ENCODE peak calls at places on chromosomes 6 and 20, in seven cellular contexts. O, C, B, N, L, F and M are unnamed samples.

GRCh38 chr6:6397842-6398241 is 77.4 kb upstream of the F13A1 start:
- DNase-seq in O (no peak), C (no peak), B (no peak), N (no peak), L (no peak), F (no peak), M (no peak)

GRCh38 chr6:41426438-41426851 is 91.0 kb downstream of the NCR2 start:
- DNase-seq in O (no peak), C (no peak), B (no peak), N (no peak), L (peak; percentile 15), F (peak; percentile 51), M (no peak)

GRCh38 chr20:34475979-34476736 is 40.1 kb upstream of the DYNLRB1 start:
- DNase-seq in O (no peak), C (no peak), B (peak; percentile 50), N (peak; percentile 51), L (peak; percentile 36), F (peak; percentile 23), M (peak; percentile 30)

GRCh38 chr6:112298021-112298745 is 43.8 kb upstream of the LAMA4 start:
- DNase-seq in O (peak; percentile 69), C (peak; percentile 69), B (no peak), N (peak; percentile 85), L (no peak), F (peak; percentile 97), M (peak; percentile 88)

GRCh38 chr20:47727170-47727880 is 58.0 kb downstream of the SULF2 start:
- DNase-seq in O (no peak), C (no peak), B (peak; percentile 55), N (no peak), L (peak; percentile 64), F (no peak), M (no peak)

GRCh38 chr20:36745234-36745926 is 510 bp downstream of the NDRG3 start:
- DNase-seq in O (no peak), C (no peak), B (peak; percentile 37), N (peak; percentile 26), L (no peak), F (peak; percentile 8), M (no peak)

GRCh38 chr20:64255361-64256281 is at the start of gene PCMTD2:
- DNase-seq in O (no peak), C (no peak), B (peak; percentile 83), N (peak; percentile 89), L (peak; percentile 87), F (peak; percentile 83), M (peak; percentile 80)

GRCh38 chr6:18155273-18155863 is at the start of gene KDM1B:
- DNase-seq in O (peak; percentile 91), C (peak; percentile 77), B (peak; percentile 98), N (peak; percentile 98), L (no peak), F (peak; percentile 99), M (peak; percentile 99)

GRCh38 chr6:125789167-125789566 is 1.6 kb upstream of the NCOA7 start:
- DNase-seq in O (no peak), C (no peak), B (no peak), N (no peak), L (no peak), F (no peak), M (no peak)

GRCh38 chr6:20403766-20404640 is 2.3 kb downstream of the E2F3 start:
- DNase-seq in O (no peak), C (no peak), B (no peak), N (peak; percentile 89), L (peak; percentile 64), F (peak; percentile 63), M (peak; percentile 67)

GRCh38 chr20:17882834-17883591 is 85.6 kb downstream of the SNX5 start:
- DNase-seq in O (no peak), C (no peak), B (no peak), N (no peak), L (no peak), F (no peak), M (no peak)

GRCh38 chr20:61520761-61521460 is 268.9 kb downstream of the CDH4 start:
- DNase-seq in O (peak; percentile 13), C (no peak), B (no peak), N (no peak), L (no peak), F (peak; percentile 90), M (peak; percentile 47)

GRCh38 chr20:1274485-1275313 is 8.6 kb downstream of the SNPH start:
- DNase-seq in O (no peak), C (no peak), B (no peak), N (no peak), L (no peak), F (no peak), M (no peak)

GRCh38 chr6:90136176-90136575 is 160.5 kb downstream of the BACH2 start:
- DNase-seq in O (no peak), C (no peak), B (no peak), N (no peak), L (no peak), F (no peak), M (no peak)

GRCh38 chr20:51562334-51563140 is 20.0 kb upstream of the NFATC2 start:
- DNase-seq in O (peak; percentile 79), C (peak; percentile 75), B (peak; percentile 81), N (peak; percentile 98), L (peak; percentile 14), F (peak; percentile 97), M (peak; percentile 97)

GRCh38 chr20:25281541-25281991 is 33.7 kb downstream of the PYGB start:
- DNase-seq in O (no peak), C (no peak), B (peak; percentile 14), N (no peak), L (no peak), F (no peak), M (no peak)

GRCh38 chr6:5190467-5190866 is 70.3 kb downstream of the LYRM4 start:
- DNase-seq in O (peak; percentile 90), C (peak; percentile 83), B (no peak), N (peak; percentile 88), L (no peak), F (peak; percentile 83), M (peak; percentile 99)

GRCh38 chr6:149897015-149897697 is 757 bp downstream of the RAET1E start:
- DNase-seq in O (peak; percentile 87), C (no peak), B (peak; percentile 83), N (peak; percentile 11), L (no peak), F (peak; percentile 88), M (peak; percentile 93)

GRCh38 chr6:75735491-75736186 is 13.4 kb upstream of the MYO6 start:
- DNase-seq in O (no peak), C (no peak), B (no peak), N (peak; percentile 83), L (no peak), F (peak; percentile 31), M (no peak)

GRCh38 chr20:46058656-46059281 is 29.8 kb downstream of the SLC12A5 start:
- DNase-seq in O (no peak), C (no peak), B (no peak), N (no peak), L (no peak), F (no peak), M (no peak)

GRCh38 chr6:157840776-157841175 is 17.7 kb downstream of the SNX9 start:
- DNase-seq in O (no peak), C (peak; percentile 58), B (no peak), N (peak; percentile 63), L (no peak), F (peak; percentile 76), M (peak; percentile 59)

GRCh38 chr20:3590164-3590563 is 73.0 kb downstream of the GFRA4 start:
- DNase-seq in O (no peak), C (no peak), B (no peak), N (no peak), L (no peak), F (no peak), M (no peak)

GRCh38 chr6:97445406-97445805 is 162.4 kb upstream of the MMS22L start:
- DNase-seq in O (no peak), C (no peak), B (no peak), N (no peak), L (no peak), F (no peak), M (no peak)

GRCh38 chr6:37602801-37603200 is 94.9 kb downstream of the MDGA1 start:
- DNase-seq in O (no peak), C (no peak), B (no peak), N (no peak), L (no peak), F (no peak), M (no peak)

GRCh38 chr20:51043811-51044210 is 20.9 kb upstream of the KCNG1 start:
- DNase-seq in O (no peak), C (no peak), B (no peak), N (no peak), L (no peak), F (peak; percentile 49), M (no peak)

GRCh38 chr6:139699335-139699734 is 324.9 kb upstream of the CITED2 start:
- DNase-seq in O (peak; percentile 81), C (no peak), B (no peak), N (no peak), L (no peak), F (no peak), M (peak; percentile 71)

DNA sequence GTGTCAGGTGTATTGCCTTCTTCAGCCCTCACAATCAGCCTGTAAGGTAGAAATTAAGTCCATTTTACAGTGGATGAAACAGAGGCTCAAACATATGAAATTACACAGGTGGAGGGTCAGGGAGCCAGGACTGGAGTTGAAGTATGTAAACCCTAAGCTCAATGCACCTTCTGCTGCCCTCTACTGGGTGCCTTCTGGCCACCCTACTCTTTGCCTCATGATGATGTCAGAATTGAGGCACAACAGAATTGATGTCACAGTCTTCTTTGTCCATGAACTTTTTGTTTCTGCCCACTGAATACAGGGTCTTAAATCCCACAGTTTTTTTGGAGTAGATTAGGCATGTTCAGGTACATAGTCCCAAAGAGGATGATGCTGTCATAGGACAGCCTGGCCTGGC is 400.8 kb upstream of the CHD6 start:
- DNase-seq in O (no peak), C (no peak), B (no peak), N (peak; percentile 14), L (no peak), F (no peak), M (no peak)
- TF ChIP-seq CTCF in O (no peak), C (no peak), B (no peak), N (peak; percentile 18), L (no peak), F (no peak), M (no peak)

DNA sequence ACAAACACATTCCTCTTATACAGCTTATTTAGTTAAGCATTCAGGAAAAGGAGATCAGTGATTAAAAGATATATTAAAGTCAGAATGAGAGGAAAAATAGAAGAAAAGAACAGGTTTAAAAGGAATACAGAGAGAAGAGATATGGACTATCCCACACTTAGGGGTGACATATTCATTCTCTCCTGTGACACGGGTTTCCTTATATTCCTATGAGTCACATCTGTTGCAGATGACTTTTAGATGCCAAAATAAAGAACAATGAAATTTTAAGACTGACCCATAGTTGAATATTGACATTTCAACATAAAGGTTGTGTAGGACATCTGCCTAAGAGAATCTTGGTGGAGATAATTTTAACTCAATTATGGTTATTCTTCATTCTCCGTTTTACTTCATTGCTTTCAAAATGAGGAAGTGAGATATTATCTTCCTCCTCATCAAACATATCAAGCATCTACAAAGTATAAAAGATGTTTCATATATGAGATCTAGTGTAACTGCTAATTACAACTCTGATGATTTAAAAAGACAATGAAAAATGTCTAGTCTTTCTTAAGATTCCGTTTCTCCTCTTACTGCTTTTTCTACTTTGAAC is 1336.7 kb upstream of the CITED2 start:
- DNase-seq in O (no peak), C (no peak), B (no peak), N (no peak), L (no peak), F (no peak), M (no peak)
- H3K4me3 ChIP-seq in O (no peak overlapping the region), C (no peak overlapping the region), B (no peak overlapping the region), N (no peak overlapping the region), L (no peak overlapping the region), F (no peak overlapping the region), M (no peak overlapping the region)

GRCh38 chr6:38688579-38689087 is 14.3 kb downstream of the GLO1 start:
- DNase-seq in O (no peak), C (no peak), B (no peak), N (no peak), L (no peak), F (no peak), M (no peak)
- TF ChIP-seq CTCF in O (no peak), C (no peak), B (no peak), N (no peak), L (no peak), F (no peak), M (no peak)

GRCh38 chr6:128857806-128858205 is 25.1 kb upstream of the LAMA2 start:
- DNase-seq in O (no peak), C (no peak), B (no peak), N (no peak), L (no peak), F (no peak), M (no peak)
- H3K4me3 ChIP-seq in O (no peak overlapping the region), C (no peak overlapping the region), B (no peak overlapping the region), N (no peak overlapping the region), L (no peak overlapping the region), F (no peak overlapping the region), M (no peak overlapping the region)